ENCODE peak calls at places on chromosomes 11 and 22, in nine cellular contexts. F, X, D, C, P, H, T, I and Q are unnamed samples.

GRCh38 chr22:46021577-46021976 is 44.6 kb upstream of the WNT7B start:
- DNase-seq in T (no peak), C (no peak), X (no peak), F (no peak), P (no peak), I (no peak), D (no peak), H (no peak), Q (no peak)

GRCh38 chr11:337711-338110 is 17.1 kb upstream of the IFITM3 start:
- DNase-seq in F (no peak), C (no peak), D (no peak), I (no peak), H (no peak), X (peak), T (no peak), P (no peak), Q (no peak)

GRCh38 chr11:17927643-17928343 is 85.1 kb downstream of the SERGEF start:
- DNase-seq in F (no peak), C (no peak), T (no peak), H (no peak), I (no peak), D (no peak), X (no peak), P (no peak), Q (no peak)

GRCh38 chr22:27654536-27655445 is 146.8 kb downstream of the MN1 start:
- DNase-seq in T (no peak), H (no peak), F (no peak), I (no peak), P (no peak), D (no peak), C (no peak), X (no peak), Q (no peak)

GRCh38 chr11:122215244-122215992 is 99.4 kb upstream of the BLID start:
- DNase-seq in X (peak), I (peak), C (no peak), P (peak), F (peak), H (peak), T (no peak), D (peak), Q (peak)

GRCh38 chr22:39144101-39144815 is 8.2 kb downstream of the CBX7 start:
- DNase-seq in T (no peak), C (no peak), F (peak), D (peak), P (no peak), I (peak), H (no peak), X (peak), Q (peak)

GRCh38 chr11:19393941-19394340 is 153.2 kb upstream of the E2F8 start:
- DNase-seq in H (no peak), D (no peak), X (no peak), F (no peak), T (no peak), C (no peak), I (no peak), P (no peak), Q (no peak)

GRCh38 chr11:77056814-77057402 is 9.9 kb upstream of the CAPN5 start:
- DNase-seq in T (no peak), F (no peak), I (no peak), P (no peak), D (no peak), H (no peak), C (no peak), X (no peak), Q (no peak)

GRCh38 chr11:125425601-125426000 is 70.5 kb downstream of the FEZ1 start:
- DNase-seq in C (no peak), H (no peak), I (peak), P (no peak), T (no peak), F (no peak), D (no peak), X (peak), Q (no peak)

GRCh38 chr11:73577496-73577917 is 20.4 kb downstream of the FAM168A start:
- DNase-seq in F (no peak), P (no peak), I (no peak), X (no peak), D (no peak), C (no peak), T (no peak), H (no peak), Q (no peak)

GRCh38 chr22:30541979-30542810 is 4.3 kb downstream of the SEC14L6 start:
- DNase-seq in X (no peak), F (peak), C (no peak), I (no peak), T (no peak), P (no peak), D (no peak), H (no peak), Q (no peak)

GRCh38 chr11:1228183-1228821 is 5.4 kb downstream of the MUC5B start:
- DNase-seq in H (no peak), C (no peak), I (no peak), X (peak), F (peak), P (no peak), T (no peak), D (no peak), Q (no peak)

GRCh38 chr11:61574611-61575010 is 6.3 kb downstream of the SYT7 start:
- DNase-seq in I (no peak), T (no peak), C (no peak), X (no peak), D (no peak), H (no peak), P (no peak), F (no peak), Q (no peak)

GRCh38 chr11:9601041-9601875 is 27.8 kb downstream of the WEE1 start:
- DNase-seq in D (peak), P (no peak), C (peak), H (peak), F (peak), X (no peak), I (peak), T (peak), Q (peak)

GRCh38 chr11:108975641-108976071 is 310.8 kb downstream of the DDX10 start:
- DNase-seq in F (no peak), P (no peak), T (no peak), C (no peak), X (no peak), D (no peak), I (no peak), H (no peak), Q (no peak)

GRCh38 chr11:72240461-72241289 is 3.3 kb downstream of the PHOX2A start:
- DNase-seq in H (no peak), C (no peak), I (no peak), X (no peak), F (peak), D (no peak), P (no peak), T (no peak), Q (no peak)

GRCh38 chr11:96207459-96208449 is 135.2 kb downstream of the MAML2 start:
- DNase-seq in T (no peak), C (no peak), H (no peak), P (peak), I (no peak), X (no peak), F (no peak), D (peak), Q (peak)

GRCh38 chr11:129972596-129972995 is 30.0 kb downstream of the PRDM10 start:
- DNase-seq in T (no peak), H (no peak), D (no peak), I (no peak), P (no peak), F (no peak), X (no peak), C (no peak), Q (no peak)

GRCh38 chr11:128260398-128260797 is 327.0 kb downstream of the ETS1 start:
- DNase-seq in P (no peak), I (no peak), X (no peak), C (no peak), F (no peak), T (no peak), D (no peak), H (no peak), Q (no peak)